ENCODE peak calls at places on chromosomes 3 and 15, in four cellular contexts. D is upper lobe of left lung, J is adrenal gland, R is IMR-90. C is an unnamed sample.

GRCh38 chr3:135324246-135324645 is 529.2 kb downstream of the EPHB1 start:
- DNase-seq in D (no peak), J (no peak), R (no peak), C (no peak)

GRCh38 chr3:116201032-116201690 is 244.1 kb downstream of the LSAMP start:
- DNase-seq in D (no peak), J (no peak), R (no peak), C (no peak)

GRCh38 chr3:57199895-57200297 is at the start of gene HESX1:
- DNase-seq in D (no peak), J (no peak), R (no peak), C (no peak)

GRCh38 chr15:99016680-99017321 is 9.2 kb upstream of the PGPEP1L start:
- DNase-seq in D (no peak), J (no peak), R (peak), C (peak)

GRCh38 chr3:32655167-32655566 is 29.8 kb upstream of the CNOT10 start:
- DNase-seq in D (no peak), J (no peak), R (no peak), C (no peak)

GRCh38 chr15:70234256-70234965 is 136.7 kb upstream of the TLE3 start:
- DNase-seq in D (no peak), J (no peak), R (peak), C (no peak)

GRCh38 chr15:101618056-101618455 is 34.1 kb downstream of the TM2D3 start:
- DNase-seq in D (no peak), J (no peak), R (no peak), C (no peak)

GRCh38 chr3:134199240-134199639 is 51.4 kb downstream of the RYK start:
- DNase-seq in D (no peak), J (no peak), R (no peak), C (no peak)

GRCh38 chr3:31993843-31994242 is 12.3 kb downstream of the ZNF860 start:
- DNase-seq in D (no peak), J (no peak), R (no peak), C (no peak)

GRCh38 chr3:128427872-128428822 is 38.5 kb downstream of the DNAJB8 start:
- DNase-seq in D (peak), J (no peak), R (no peak), C (no peak)

GRCh38 chr3:5787863-5788488 is 600.5 kb downstream of the EDEM1 start:
- DNase-seq in D (no peak), J (no peak), R (no peak), C (peak)

GRCh38 chr3:190537131-190537530 is 23.2 kb downstream of the IL1RAP start:
- DNase-seq in D (no peak), J (no peak), R (no peak), C (no peak)

GRCh38 chr15:31325432-31325975 is 1.1 kb upstream of the KLF13 start:
- DNase-seq in D (no peak), J (peak), R (peak), C (peak)

GRCh38 chr3:9552252-9552999 is 1.2 kb downstream of the LHFPL4 start:
- DNase-seq in D (peak), J (peak), R (peak), C (peak)

DNA sequence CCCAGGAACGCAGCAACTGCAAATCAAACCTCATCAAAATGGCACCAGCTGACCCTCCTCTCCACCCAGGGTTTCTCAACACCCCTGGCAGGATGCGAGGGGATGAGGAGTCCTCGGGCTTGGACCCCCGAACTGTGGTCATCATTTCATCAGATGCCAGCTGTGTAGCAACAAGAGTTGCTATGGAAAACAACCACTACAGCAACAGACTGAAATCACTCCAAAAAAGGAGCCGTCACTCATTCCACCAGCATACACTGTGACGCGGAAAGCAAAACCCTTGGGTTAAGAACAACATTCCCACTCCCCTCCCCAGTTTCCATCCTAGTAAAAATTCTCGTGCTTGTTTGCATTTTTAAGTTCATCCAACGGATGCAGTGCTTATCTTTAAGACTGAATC is 40.1 kb downstream of the VGLL4 start:
- DNase-seq in D (no peak), J (no peak), R (peak), C (peak)
- H3K4me3 ChIP-seq in D (no peak), J (no peak), R (no peak), C (no peak)

GRCh38 chr3:113441051-113441770 is at the start of gene CFAP44:
- DNase-seq in D (peak), J (peak), R (peak), C (peak)
- TF ChIP-seq CTCF in D (no peak), J (no peak), R (no peak), C (no peak)

DNA sequence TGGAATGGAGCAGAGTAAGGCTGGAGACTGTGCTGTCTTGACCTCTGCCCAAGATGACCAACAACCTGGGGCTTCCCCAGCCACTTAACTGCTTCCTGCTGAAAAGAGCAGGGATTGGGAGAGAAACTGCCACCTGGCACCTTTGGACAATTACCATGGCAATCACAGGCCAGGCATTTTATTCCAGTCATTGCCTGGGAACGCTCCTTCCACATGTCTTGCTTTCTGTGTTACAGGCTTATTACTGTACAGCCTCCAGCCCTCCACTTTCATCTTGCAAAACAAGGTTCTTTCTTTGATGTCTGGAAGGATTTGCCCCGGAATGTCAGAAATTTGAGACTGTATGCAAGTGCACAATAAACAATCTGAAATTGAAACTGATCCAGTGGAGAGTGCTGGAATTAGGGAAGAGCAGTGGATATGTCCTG is 2.8 kb downstream of the PPP1R14D start:
- DNase-seq in D (no peak), J (no peak), R (peak), C (no peak)
- TF ChIP-seq POLR2A in D (no peak), J (no peak), R (no peak), C (no peak)

GRCh38 chr3:171755015-171755589 is 55.2 kb downstream of the PLD1 start:
- DNase-seq in D (no peak), J (no peak), R (no peak), C (no peak)

GRCh38 chr3:171752329-171752728 is 58.0 kb downstream of the PLD1 start:
- DNase-seq in D (no peak), J (no peak), R (no peak), C (no peak)

GRCh38 chr3:171753665-171754408 is 56.4 kb downstream of the PLD1 start:
- DNase-seq in D (no peak), J (no peak), R (peak), C (no peak)

GRCh38 chr3:171749128-171749527 is 61.2 kb downstream of the PLD1 start:
- DNase-seq in D (no peak), J (peak), R (no peak), C (no peak)

DNA sequence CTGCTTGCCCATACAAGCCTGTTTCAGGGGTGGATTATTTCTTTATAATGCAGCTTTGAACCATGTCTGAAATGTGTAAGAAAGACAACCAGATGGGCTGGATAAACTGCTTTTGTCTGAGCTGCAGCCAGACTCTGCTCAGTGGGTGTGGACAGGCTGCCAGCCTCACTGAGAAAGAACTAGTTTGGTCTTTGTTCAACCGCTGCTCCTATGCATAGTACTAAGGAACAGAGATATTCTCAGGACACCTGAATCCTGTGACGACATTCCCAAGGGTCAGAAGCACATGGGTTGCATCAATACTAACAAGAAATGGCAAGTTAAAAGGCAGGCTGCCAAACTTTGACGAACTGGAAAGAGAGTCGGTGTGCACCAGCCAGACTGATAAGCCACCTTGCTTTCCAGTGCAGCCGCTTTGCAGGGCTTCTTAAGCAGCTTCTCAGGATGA is 57.2 kb downstream of the PLD1 start:
- DNase-seq in D (no peak), J (peak), R (peak), C (peak)
- H3K4me3 ChIP-seq in D (no peak), J (no peak), R (no peak), C (no peak)

GRCh38 chr15:82039871-82040270 is 5.9 kb downstream of the MEX3B start:
- DNase-seq in D (no peak), J (no peak), R (no peak), C (no peak)
- TF ChIP-seq CTCF in D (no peak), J (no peak), R (no peak), C (no peak)

GRCh38 chr3:124812291-124813265 is 74.6 kb downstream of the ITGB5 start:
- DNase-seq in D (peak), J (no peak), R (peak), C (peak)
- TF ChIP-seq POLR2A in D (no peak), J (no peak), R (no peak), C (no peak)

GRCh38 chr15:56869573-56869972 is 48.9 kb upstream of the TCF12 start:
- DNase-seq in D (no peak), J (peak), R (no peak), C (no peak)
- H3K4me3 ChIP-seq in D (no peak), J (no peak), R (no peak), C (no peak)

GRCh38 chr15:63352808-63353207 is 28.8 kb downstream of the CA12 start:
- DNase-seq in D (no peak), J (no peak), R (no peak), C (no peak)

GRCh38 chr15:63349156-63349555 is 32.5 kb downstream of the CA12 start:
- DNase-seq in D (no peak), J (peak), R (no peak), C (no peak)

GRCh38 chr15:63349621-63350020 is 32.0 kb downstream of the CA12 start:
- DNase-seq in D (no peak), J (no peak), R (no peak), C (no peak)

GRCh38 chr15:63350178-63350621 is 31.4 kb downstream of the CA12 start:
- DNase-seq in D (no peak), J (no peak), R (no peak), C (peak)

GRCh38 chr15:63351170-63351569 is 30.5 kb downstream of the CA12 start:
- DNase-seq in D (no peak), J (no peak), R (no peak), C (no peak)
- TF ChIP-seq CTCF in D (no peak), J (no peak), R (no peak), C (no peak)

DNA sequence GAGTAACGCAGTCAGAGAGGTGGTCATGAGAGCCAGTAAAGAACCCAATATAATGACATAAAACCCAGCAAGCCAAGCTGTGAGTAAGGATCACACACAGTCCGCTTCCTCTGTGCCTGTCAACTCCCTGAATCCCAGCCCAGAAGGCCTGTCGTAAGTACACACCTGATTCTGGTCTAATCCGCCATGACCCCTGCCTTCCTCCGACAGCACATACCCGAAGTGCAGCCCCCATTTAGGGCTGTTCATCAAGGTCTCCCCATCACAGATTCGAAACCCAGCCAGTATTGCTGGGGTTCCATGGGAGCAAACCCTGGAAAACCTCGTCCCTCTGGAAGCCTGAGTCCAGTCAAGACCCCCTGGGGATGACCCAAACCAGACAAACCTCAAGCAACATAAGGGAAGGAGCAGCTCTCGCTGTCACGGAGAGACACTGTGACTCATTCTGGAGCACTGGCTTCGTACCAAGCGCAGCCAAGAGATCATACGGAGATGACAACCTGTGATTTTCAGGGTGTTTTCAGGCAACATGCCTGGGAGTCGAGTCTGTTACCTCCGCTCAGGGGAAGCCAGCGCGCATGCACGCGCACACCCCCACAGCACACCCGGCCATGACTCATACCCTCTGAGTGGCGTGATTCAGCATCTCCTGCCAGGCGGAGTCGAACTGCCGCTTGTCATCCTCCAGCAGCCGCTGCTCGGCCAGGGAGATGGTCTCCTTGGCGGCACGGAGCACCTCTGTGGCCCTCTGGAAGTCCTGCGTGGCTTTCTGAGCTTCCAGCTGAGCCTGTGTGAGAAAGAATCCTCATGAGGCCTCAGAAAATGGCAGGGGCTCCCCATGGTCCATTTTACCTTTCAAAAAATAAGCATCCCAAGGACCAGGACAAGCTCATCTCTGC is 63.0 kb downstream of the SH3BP5 start:
- DNase-seq in D (peak), J (peak), R (peak), C (peak)
- TF ChIP-seq POLR2A in D (no peak), J (peak), R (no peak), C (peak)

C was measured in lower leg skin.